ENCODE peak calls at places on chromosome 11, in seven cellular contexts. One of them, this sample, is unnamed. For H3K36me3, the result is how much of the 10 kb centered on the place peaks cover.

GRCh38 chr11:267491-267994 is 10.7 kb upstream of the NLRP6 start:
- DNase-seq in adipocyte: no peak
- DNase-seq in esophagus squamous epithelium: no peak
- DNase-seq in left lung: peak
- DNase-seq in cardiac muscle cell: no peak
- DNase-seq in hepatocyte: no peak
- DNase-seq in body of pancreas: no peak
- DNase-seq in this sample: no peak

GRCh38 chr11:122102426-122102825 is 13.6 kb downstream of the BLID start:
- DNase-seq in left lung: no peak
- DNase-seq in cardiac muscle cell: no peak
- DNase-seq in body of pancreas: no peak
- DNase-seq in esophagus squamous epithelium: no peak
- DNase-seq in adipocyte: peak
- DNase-seq in hepatocyte: no peak
- DNase-seq in this sample: no peak

GRCh38 chr11:96338910-96339703 is 3.9 kb downstream of the MAML2 start:
- DNase-seq in esophagus squamous epithelium: no peak
- DNase-seq in hepatocyte: no peak
- DNase-seq in left lung: peak
- DNase-seq in body of pancreas: no peak
- DNase-seq in adipocyte: peak
- DNase-seq in cardiac muscle cell: no peak
- DNase-seq in this sample: no peak

GRCh38 chr11:76803811-76804600 is 20.9 kb downstream of the TSKU start:
- DNase-seq in left lung: no peak
- DNase-seq in adipocyte: no peak
- DNase-seq in cardiac muscle cell: no peak
- DNase-seq in esophagus squamous epithelium: no peak
- DNase-seq in hepatocyte: no peak
- DNase-seq in body of pancreas: no peak
- DNase-seq in this sample: no peak

GRCh38 chr11:11251394-11251970 is 101.6 kb downstream of the CSNK2A3 start:
- DNase-seq in left lung: no peak
- DNase-seq in body of pancreas: no peak
- DNase-seq in hepatocyte: no peak
- DNase-seq in cardiac muscle cell: no peak
- DNase-seq in esophagus squamous epithelium: no peak
- DNase-seq in adipocyte: no peak
- DNase-seq in this sample: no peak

GRCh38 chr11:66421492-66422205 is 814 bp downstream of the NPAS4 start:
- DNase-seq in left lung: peak
- DNase-seq in body of pancreas: peak
- DNase-seq in adipocyte: peak
- DNase-seq in cardiac muscle cell: peak
- DNase-seq in hepatocyte: peak
- DNase-seq in esophagus squamous epithelium: peak
- DNase-seq in this sample: peak

GRCh38 chr11:108019870-108020540 is 11.3 kb downstream of the CUL5 start:
- DNase-seq in left lung: no peak
- DNase-seq in body of pancreas: no peak
- DNase-seq in esophagus squamous epithelium: no peak
- DNase-seq in adipocyte: peak
- DNase-seq in cardiac muscle cell: peak
- DNase-seq in hepatocyte: no peak
- DNase-seq in this sample: no peak

GRCh38 chr11:28529540-28530410 is 421.6 kb downstream of the METTL15 start:
- DNase-seq in body of pancreas: no peak
- DNase-seq in adipocyte: peak
- DNase-seq in esophagus squamous epithelium: no peak
- DNase-seq in left lung: no peak
- DNase-seq in cardiac muscle cell: peak
- DNase-seq in hepatocyte: peak
- DNase-seq in this sample: peak

GRCh38 chr11:6604081-6604626 is 580 bp downstream of the ILK start:
- DNase-seq in esophagus squamous epithelium: no peak
- DNase-seq in adipocyte: peak
- DNase-seq in cardiac muscle cell: peak
- DNase-seq in left lung: no peak
- DNase-seq in body of pancreas: peak
- DNase-seq in hepatocyte: peak
- DNase-seq in this sample: peak

DNA sequence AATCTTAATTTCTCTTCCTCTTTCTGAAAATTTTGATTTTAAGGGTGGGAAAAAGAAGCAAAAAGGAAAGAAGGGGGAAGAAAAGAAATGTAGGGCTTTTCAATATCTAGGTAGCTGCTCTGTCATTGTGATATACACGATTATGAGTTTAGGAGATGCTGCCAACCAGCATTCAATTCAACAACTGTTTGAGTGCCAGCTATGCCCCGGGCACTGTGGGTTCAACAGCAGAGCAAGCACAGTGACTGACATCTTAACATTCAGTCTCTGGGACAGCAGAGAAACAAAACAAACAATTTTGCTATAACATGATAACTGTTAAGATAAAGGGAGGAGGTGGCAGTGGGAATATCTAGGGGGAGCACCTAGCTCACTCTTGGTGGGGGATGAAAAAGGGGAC is 91.6 kb downstream of the DBX1 start:
- DNase-seq in body of pancreas: no peak
- DNase-seq in esophagus squamous epithelium: no peak
- DNase-seq in adipocyte: no peak
- DNase-seq in hepatocyte: no peak
- DNase-seq in left lung: no peak
- DNase-seq in cardiac muscle cell: no peak
- DNase-seq in this sample: no peak
- H3K36me3 ChIP-seq in body of pancreas: under half
- H3K36me3 ChIP-seq in esophagus squamous epithelium: under half
- H3K36me3 ChIP-seq in adipocyte: half or more
- H3K36me3 ChIP-seq in hepatocyte: under half
- H3K36me3 ChIP-seq in left lung: under half
- H3K36me3 ChIP-seq in cardiac muscle cell: half or more
- H3K36me3 ChIP-seq in this sample: under half

GRCh38 chr11:116867619-116868018 is 30.2 kb upstream of the APOA1 start:
- DNase-seq in hepatocyte: no peak
- DNase-seq in cardiac muscle cell: no peak
- DNase-seq in esophagus squamous epithelium: no peak
- DNase-seq in body of pancreas: no peak
- DNase-seq in left lung: no peak
- DNase-seq in adipocyte: no peak
- DNase-seq in this sample: no peak

GRCh38 chr11:116868066-116868465 is 30.6 kb upstream of the APOA1 start:
- DNase-seq in left lung: no peak
- DNase-seq in esophagus squamous epithelium: no peak
- DNase-seq in adipocyte: no peak
- DNase-seq in body of pancreas: no peak
- DNase-seq in cardiac muscle cell: no peak
- DNase-seq in hepatocyte: no peak
- DNase-seq in this sample: no peak

GRCh38 chr11:116866774-116867455 is 29.5 kb upstream of the APOA1 start:
- DNase-seq in cardiac muscle cell: no peak
- DNase-seq in body of pancreas: no peak
- DNase-seq in hepatocyte: no peak
- DNase-seq in esophagus squamous epithelium: no peak
- DNase-seq in adipocyte: peak
- DNase-seq in left lung: no peak
- DNase-seq in this sample: no peak

GRCh38 chr11:116864531-116864930 is 27.1 kb upstream of the APOA1 start:
- DNase-seq in left lung: no peak
- DNase-seq in esophagus squamous epithelium: no peak
- DNase-seq in adipocyte: no peak
- DNase-seq in hepatocyte: no peak
- DNase-seq in cardiac muscle cell: no peak
- DNase-seq in body of pancreas: no peak
- DNase-seq in this sample: no peak

DNA sequence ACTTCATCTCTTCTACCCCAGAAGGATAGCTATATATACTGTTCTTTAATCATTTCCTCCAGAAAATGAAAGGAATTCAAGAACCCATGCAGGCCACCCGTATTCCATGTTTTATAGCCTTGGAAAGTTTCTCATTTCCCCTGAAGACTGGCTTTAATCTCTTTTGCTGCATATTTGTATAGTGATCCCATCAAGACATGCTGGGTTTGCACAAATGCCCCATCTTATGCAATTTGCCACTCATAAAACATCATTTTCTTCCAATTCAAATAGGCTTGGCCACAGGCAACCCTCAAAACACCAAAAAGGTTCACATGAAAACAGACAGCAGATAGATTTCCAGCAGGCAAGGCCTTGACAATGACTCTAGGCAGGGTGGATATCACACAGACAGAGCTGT is 28.3 kb upstream of the APOA1 start:
- DNase-seq in left lung: no peak
- DNase-seq in body of pancreas: no peak
- DNase-seq in esophagus squamous epithelium: no peak
- DNase-seq in adipocyte: peak
- DNase-seq in hepatocyte: no peak
- DNase-seq in cardiac muscle cell: no peak
- DNase-seq in this sample: no peak
- H3K36me3 ChIP-seq in left lung: under half
- H3K36me3 ChIP-seq in body of pancreas: under half
- H3K36me3 ChIP-seq in esophagus squamous epithelium: under half
- H3K36me3 ChIP-seq in adipocyte: half or more
- H3K36me3 ChIP-seq in hepatocyte: under half
- H3K36me3 ChIP-seq in cardiac muscle cell: half or more
- H3K36me3 ChIP-seq in this sample: half or more

GRCh38 chr11:78213526-78214330 is 25.0 kb downstream of the USP35 start:
- DNase-seq in body of pancreas: no peak
- DNase-seq in esophagus squamous epithelium: no peak
- DNase-seq in cardiac muscle cell: no peak
- DNase-seq in adipocyte: no peak
- DNase-seq in left lung: no peak
- DNase-seq in hepatocyte: no peak
- DNase-seq in this sample: no peak
- H3K36me3 ChIP-seq in body of pancreas: under half
- H3K36me3 ChIP-seq in esophagus squamous epithelium: under half
- H3K36me3 ChIP-seq in cardiac muscle cell: under half
- H3K36me3 ChIP-seq in adipocyte: half or more
- H3K36me3 ChIP-seq in left lung: under half
- H3K36me3 ChIP-seq in hepatocyte: under half
- H3K36me3 ChIP-seq in this sample: under half

GRCh38 chr11:35180311-35181233 is 41.6 kb downstream of the CD44 start:
- DNase-seq in body of pancreas: no peak
- DNase-seq in esophagus squamous epithelium: no peak
- DNase-seq in adipocyte: no peak
- DNase-seq in hepatocyte: no peak
- DNase-seq in left lung: no peak
- DNase-seq in cardiac muscle cell: no peak
- DNase-seq in this sample: no peak

GRCh38 chr11:35183526-35183925 is 44.6 kb downstream of the CD44 start:
- DNase-seq in cardiac muscle cell: no peak
- DNase-seq in hepatocyte: no peak
- DNase-seq in left lung: no peak
- DNase-seq in esophagus squamous epithelium: no peak
- DNase-seq in adipocyte: no peak
- DNase-seq in body of pancreas: no peak
- DNase-seq in this sample: no peak

GRCh38 chr11:35179466-35180135 is 40.6 kb downstream of the CD44 start:
- DNase-seq in cardiac muscle cell: no peak
- DNase-seq in left lung: no peak
- DNase-seq in hepatocyte: no peak
- DNase-seq in esophagus squamous epithelium: no peak
- DNase-seq in body of pancreas: no peak
- DNase-seq in adipocyte: peak
- DNase-seq in this sample: no peak

GRCh38 chr11:35185696-35186095 is 46.7 kb downstream of the CD44 start:
- DNase-seq in adipocyte: peak
- DNase-seq in left lung: no peak
- DNase-seq in hepatocyte: no peak
- DNase-seq in cardiac muscle cell: peak
- DNase-seq in body of pancreas: no peak
- DNase-seq in esophagus squamous epithelium: no peak
- DNase-seq in this sample: no peak

DNA sequence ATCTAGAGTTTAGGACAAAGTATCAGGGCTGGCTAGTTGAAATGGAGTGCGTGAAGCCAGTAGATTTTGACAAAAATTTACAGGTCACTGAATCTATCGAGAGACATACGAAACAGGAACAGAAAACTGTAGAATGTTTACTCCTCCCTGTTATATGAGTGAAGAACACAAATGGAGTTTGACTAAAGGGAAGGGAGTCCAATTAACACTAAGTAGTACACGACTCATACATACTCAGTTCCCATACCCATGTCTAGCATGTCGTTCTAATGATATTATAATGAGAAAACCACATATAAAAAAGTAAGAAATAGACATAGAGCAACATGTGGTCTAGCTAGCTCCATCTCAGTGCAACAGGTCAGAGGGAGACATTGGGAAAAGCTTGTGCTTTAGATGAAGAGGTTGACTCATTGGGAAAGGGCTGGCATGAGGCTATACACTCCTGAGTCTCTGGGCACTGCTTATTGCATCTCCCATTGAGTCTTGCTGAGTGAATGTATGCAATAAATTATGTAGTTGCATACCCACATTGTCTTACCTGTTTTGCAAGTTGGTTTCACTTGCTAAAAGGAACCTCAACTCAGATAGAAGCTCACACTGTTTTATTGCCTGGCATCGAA is 43.5 kb downstream of the CD44 start:
- DNase-seq in cardiac muscle cell: no peak
- DNase-seq in esophagus squamous epithelium: no peak
- DNase-seq in adipocyte: no peak
- DNase-seq in left lung: no peak
- DNase-seq in body of pancreas: no peak
- DNase-seq in hepatocyte: no peak
- DNase-seq in this sample: no peak
- H3K36me3 ChIP-seq in cardiac muscle cell: under half
- H3K36me3 ChIP-seq in esophagus squamous epithelium: under half
- H3K36me3 ChIP-seq in adipocyte: half or more
- H3K36me3 ChIP-seq in left lung: under half
- H3K36me3 ChIP-seq in body of pancreas: under half
- H3K36me3 ChIP-seq in hepatocyte: under half
- H3K36me3 ChIP-seq in this sample: under half

GRCh38 chr11:130909650-130910049 is 6.6 kb downstream of the SNX19 start:
- DNase-seq in body of pancreas: no peak
- DNase-seq in cardiac muscle cell: no peak
- DNase-seq in left lung: no peak
- DNase-seq in esophagus squamous epithelium: no peak
- DNase-seq in hepatocyte: no peak
- DNase-seq in adipocyte: peak
- DNase-seq in this sample: no peak
- H3K36me3 ChIP-seq in body of pancreas: under half
- H3K36me3 ChIP-seq in cardiac muscle cell: half or more
- H3K36me3 ChIP-seq in left lung: under half
- H3K36me3 ChIP-seq in esophagus squamous epithelium: under half
- H3K36me3 ChIP-seq in hepatocyte: under half
- H3K36me3 ChIP-seq in adipocyte: half or more
- H3K36me3 ChIP-seq in this sample: under half